ENCODE peak calls at places on chromosomes 12 and 14, in nine cellular contexts. L is ureter; Q is stimulated activated CD4-positive, alpha-beta T cell treated with anti-CD3 and anti-CD28 coated beads, Interleukin-1b, Interleukin-23, amount 100 ng/mL, for 1 hour; X is GM04503; B is GM12891; E is mesothelial cell of epicardium; K is AML-193; J is cardiac fibroblast; T is stimulated activated CD8-positive, alpha-beta memory T cell treated with anti-CD3 and anti-CD28 coated beads, Interleukin-15, amount 100 ng/mL, for 1 hour. D is an unnamed sample.

GRCh38 chr12:124581299-124581698 is 13.9 kb upstream of the NCOR2 start:
- DNase-seq in L (no peak), Q (no peak), X (no peak), B (no peak), E (no peak), K (no peak), J (peak), T (no peak), D (no peak)

GRCh38 chr14:55153951-55154350 is 24.9 kb downstream of the LGALS3 start:
- DNase-seq in L (no peak), Q (no peak), X (no peak), B (no peak), E (no peak), K (no peak), J (no peak), T (no peak), D (no peak)

GRCh38 chr12:69468237-69469026 is 1.8 kb upstream of the FRS2 start:
- DNase-seq in L (no peak), Q (no peak), X (no peak), B (no peak), E (no peak), K (no peak), J (no peak), T (no peak), D (no peak)

GRCh38 chr12:94435511-94435927 is 24.1 kb downstream of the CEP83 start:
- DNase-seq in L (no peak), Q (no peak), X (no peak), B (no peak), E (no peak), K (no peak), J (no peak), T (no peak), D (peak)

GRCh38 chr14:66643344-66643743 is 135.4 kb downstream of the GPHN start:
- DNase-seq in L (no peak), Q (no peak), X (no peak), B (no peak), E (no peak), K (no peak), J (peak), T (no peak), D (no peak)

GRCh38 chr14:99511421-99512109 is 30.4 kb downstream of the CCNK start:
- DNase-seq in L (peak), Q (no peak), X (no peak), B (no peak), E (no peak), K (no peak), J (peak), T (no peak), D (no peak)

GRCh38 chr14:89507926-89508460 is 91.0 kb upstream of the FOXN3 start:
- DNase-seq in L (no peak), Q (no peak), X (no peak), B (no peak), E (no peak), K (no peak), J (peak), T (no peak), D (no peak)

GRCh38 chr12:109553471-109553870 is 19.8 kb downstream of the MMAB start:
- DNase-seq in L (no peak), Q (no peak), X (no peak), B (no peak), E (no peak), K (no peak), J (no peak), T (no peak), D (no peak)

GRCh38 chr12:53550595-53550994 is 43.3 kb upstream of the NPFF start:
- DNase-seq in L (no peak), Q (no peak), X (no peak), B (no peak), E (no peak), K (no peak), J (peak), T (no peak), D (no peak)

GRCh38 chr12:116735951-116736599 is 1.8 kb downstream of the SPRING1 start:
- DNase-seq in L (no peak), Q (no peak), X (no peak), B (no peak), E (no peak), K (peak), J (no peak), T (no peak), D (no peak)